ENCODE peak calls at places on chromosomes 1 and 21, in six cellular contexts. S is psoas muscle; X is adrenal gland; K is CD8-positive, alpha-beta memory T cell; V is IMR-90; H is dorsolateral prefrontal cortex. T is an unnamed sample. For H3K27me3, the result is how much of the 10 kb centered on the place peaks cover.

GRCh38 chr1:43239484-43239883 is 30.3 kb upstream of the TMEM125 start:
- DNase-seq in S (no peak), X (no peak), K (no peak), V (no peak), H (no peak), T (no peak)

GRCh38 chr1:67110352-67110751 is 24.4 kb downstream of the C1orf141 start:
- DNase-seq in S (no peak), X (no peak), K (no peak), V (no peak), H (no peak), T (no peak)

GRCh38 chr1:50516056-50516455 is 92.8 kb upstream of the DMRTA2 start:
- DNase-seq in S (no peak), X (no peak), K (no peak), V (peak), H (no peak), T (no peak)

GRCh38 chr1:25700124-25700523 is 83.5 kb downstream of the MAN1C1 start:
- DNase-seq in S (peak), X (peak), K (no peak), V (peak), H (no peak), T (no peak)

GRCh38 chr1:147243228-147243685 is 773 bp downstream of the CHD1L start:
- DNase-seq in S (no peak), X (peak), K (no peak), V (peak), H (peak), T (no peak)

GRCh38 chr1:179296831-179297377 is 3.3 kb downstream of the SOAT1 start:
- DNase-seq in S (no peak), X (no peak), K (no peak), V (no peak), H (no peak), T (no peak)

GRCh38 chr1:219476116-219476515 is 136.8 kb downstream of the ZC3H11B start:
- DNase-seq in S (no peak), X (no peak), K (no peak), V (no peak), H (no peak), T (no peak)

GRCh38 chr1:111275780-111276433 is 14.7 kb upstream of the CHIA start:
- DNase-seq in S (no peak), X (no peak), K (no peak), V (no peak), H (no peak), T (no peak)

GRCh38 chr1:9230869-9231533 is 3.6 kb upstream of the H6PD start:
- DNase-seq in S (peak), X (no peak), K (no peak), V (peak), H (no peak), T (no peak)

GRCh38 chr1:172144445-172145060 is 275.9 kb upstream of the C1orf105 start:
- DNase-seq in S (peak), X (peak), K (no peak), V (peak), H (no peak), T (no peak)

GRCh38 chr1:88876573-88877335 is 14.6 kb downstream of the GTF2B start:
- DNase-seq in S (no peak), X (no peak), K (no peak), V (peak), H (no peak), T (no peak)

GRCh38 chr1:88875595-88875994 is 15.8 kb downstream of the GTF2B start:
- DNase-seq in S (no peak), X (no peak), K (no peak), V (no peak), H (no peak), T (no peak)

GRCh38 chr1:88877382-88877825 is 14.0 kb downstream of the GTF2B start:
- DNase-seq in S (no peak), X (no peak), K (no peak), V (peak), H (no peak), T (no peak)

GRCh38 chr1:88877911-88878310 is 13.5 kb downstream of the GTF2B start:
- DNase-seq in S (no peak), X (no peak), K (no peak), V (no peak), H (no peak), T (no peak)

DNA sequence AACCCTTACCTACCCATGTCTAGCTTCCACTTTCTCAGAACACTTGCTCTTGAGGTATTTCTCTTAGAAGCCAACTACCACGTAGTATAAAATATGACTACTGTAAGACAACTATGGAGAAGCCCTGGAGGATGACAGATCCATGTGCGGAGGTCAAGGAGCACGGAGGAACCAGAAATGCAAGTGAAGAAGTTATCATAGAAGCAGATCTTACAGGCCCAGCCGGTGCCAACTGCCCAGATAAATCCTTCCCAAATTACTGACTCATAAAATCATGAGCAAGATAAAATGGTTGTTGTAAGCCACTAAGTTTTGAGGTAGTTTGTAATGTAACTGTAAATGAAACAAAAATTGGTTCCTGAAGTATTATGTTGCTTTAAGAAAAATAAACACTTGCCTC is 12.6 kb downstream of the GTF2B start:
- DNase-seq in S (no peak), X (peak), K (no peak), V (peak), H (no peak), T (no peak)
- H3K27ac ChIP-seq in S (no peak), X (no peak), K (no peak), V (no peak), H (no peak), T (no peak)

GRCh38 chr1:177274687-177275211 is 104.0 kb downstream of the BRINP2 start:
- DNase-seq in S (peak), X (peak), K (no peak), V (peak), H (no peak), T (no peak)

GRCh38 chr1:177281901-177282300 is 111.1 kb downstream of the BRINP2 start:
- DNase-seq in S (no peak), X (no peak), K (no peak), V (no peak), H (peak), T (no peak)

GRCh38 chr1:177283380-177283779 is 112.6 kb downstream of the BRINP2 start:
- DNase-seq in S (no peak), X (no peak), K (no peak), V (no peak), H (no peak), T (no peak)

GRCh38 chr1:177282976-177283375 is 112.2 kb downstream of the BRINP2 start:
- DNase-seq in S (no peak), X (no peak), K (no peak), V (no peak), H (no peak), T (no peak)

GRCh38 chr1:177278626-177279390 is 108.0 kb downstream of the BRINP2 start:
- DNase-seq in S (no peak), X (peak), K (no peak), V (peak), H (no peak), T (no peak)
- H3K27me3 ChIP-seq in S (under half), X (under half), K (under half), V (under half), H (under half), T (under half)

GRCh38 chr1:38292969-38293368 is 246.4 kb upstream of the POU3F1 start:
- DNase-seq in S (no peak), X (no peak), K (no peak), V (no peak), H (no peak), T (no peak)
- H3K27ac ChIP-seq in S (no peak), X (no peak), K (no peak), V (no peak), H (no peak), T (no peak)

DNA sequence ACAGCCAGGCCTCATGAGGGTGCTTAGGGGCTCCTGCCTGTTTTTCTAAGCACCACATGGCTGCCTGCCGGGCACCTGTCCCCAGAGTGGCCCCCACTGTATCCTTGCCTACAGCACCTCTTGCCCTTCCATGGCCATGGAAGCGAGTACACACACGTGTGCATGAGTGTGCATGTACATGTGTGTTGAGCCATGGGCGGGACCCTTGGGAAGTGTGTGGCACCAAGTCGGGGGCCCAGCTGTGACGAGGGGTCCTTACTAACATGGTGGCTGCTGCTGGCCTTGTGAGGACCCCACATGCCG is 25.8 kb downstream of the KRTAP10-1 start:
- DNase-seq in S (peak), X (no peak), K (no peak), V (no peak), H (no peak), T (no peak)
- H3K27me3 ChIP-seq in S (under half), X (under half), K (under half), V (under half), H (under half), T (under half)

GRCh38 chr21:15293251-15293650 is 228.5 kb upstream of the NRIP1 start:
- DNase-seq in S (no peak), X (peak), K (no peak), V (peak), H (no peak), T (no peak)
- H3K27ac ChIP-seq in S (no peak), X (no peak), K (no peak), V (no peak), H (no peak), T (no peak)

DNA sequence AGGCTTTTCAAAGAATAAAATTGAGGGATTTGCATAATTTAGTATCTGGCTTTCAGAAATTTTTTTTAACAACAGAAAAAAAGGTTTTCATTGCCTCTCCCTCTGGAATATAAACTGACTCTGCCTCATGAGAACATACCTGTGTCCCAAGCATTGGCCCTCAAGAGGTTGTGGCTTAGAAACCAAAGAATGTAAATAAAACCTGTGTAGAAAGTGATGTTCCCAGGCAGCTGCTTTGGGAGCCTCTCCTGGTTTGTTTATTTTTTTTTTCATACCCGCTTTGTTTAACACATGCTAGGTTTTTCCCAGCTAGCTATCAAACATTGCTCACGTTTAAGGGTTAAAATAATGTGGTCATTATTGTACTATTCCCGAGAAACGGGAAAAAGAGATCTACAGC is 40.5 kb upstream of the IFNAR2 start:
- DNase-seq in S (no peak), X (no peak), K (no peak), V (no peak), H (no peak), T (no peak)
- H3K27me3 ChIP-seq in S (under half), X (under half), K (under half), V (under half), H (under half), T (under half)

GRCh38 chr1:176225911-176226310 is 18.8 kb upstream of the COP1 start:
- DNase-seq in S (no peak), X (no peak), K (no peak), V (no peak), H (no peak), T (no peak)
- H3K27ac ChIP-seq in S (no peak), X (no peak), K (no peak), V (no peak), H (no peak), T (no peak)

GRCh38 chr21:36988536-36988935 is 18.0 kb upstream of the RIPPLY3 start:
- DNase-seq in S (no peak), X (no peak), K (no peak), V (no peak), H (no peak), T (no peak)
- H3K27me3 ChIP-seq in S (under half), X (under half), K (under half), V (under half), H (under half), T (under half)

DNA sequence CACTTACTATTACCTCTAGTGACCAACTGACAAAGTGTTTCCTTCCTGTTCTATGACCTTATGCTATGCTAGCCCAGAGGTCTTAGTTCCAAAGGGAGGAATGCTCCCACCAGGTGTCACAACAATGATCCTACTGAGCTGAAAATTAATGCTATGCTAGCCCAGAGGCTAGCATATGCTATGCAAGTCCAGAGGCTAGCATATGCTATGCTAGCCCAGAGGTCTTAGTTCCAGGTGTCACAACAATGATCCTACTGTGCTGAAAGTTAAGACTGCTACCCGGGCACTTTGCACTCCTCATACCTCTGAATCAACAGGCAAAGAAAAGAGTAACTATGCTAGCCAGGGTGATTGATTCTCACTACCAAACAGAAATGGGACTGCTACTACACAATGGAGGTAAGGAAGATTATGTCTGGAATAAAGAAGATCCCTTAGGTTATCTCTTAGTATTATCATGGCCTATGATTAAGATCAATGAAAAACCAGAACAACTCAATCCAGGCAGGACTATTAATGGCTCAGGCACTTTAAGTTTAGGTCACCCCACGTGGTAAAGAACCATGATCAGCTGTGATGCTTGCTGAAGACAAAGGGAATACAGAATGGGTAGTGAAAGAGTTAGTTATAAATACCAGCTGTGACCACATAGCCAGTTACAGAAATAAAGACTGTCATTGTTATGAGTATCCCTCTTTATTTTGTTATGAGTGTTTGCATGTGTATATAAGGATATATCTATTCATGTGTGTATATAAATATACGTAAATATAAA is 114.1 kb downstream of the CSMD2 start:
- DNase-seq in S (no peak), X (no peak), K (no peak), V (no peak), H (no peak), T (no peak)
- H3K27ac ChIP-seq in S (no peak), X (no peak), K (no peak), V (no peak), H (peak), T (no peak)

DNA sequence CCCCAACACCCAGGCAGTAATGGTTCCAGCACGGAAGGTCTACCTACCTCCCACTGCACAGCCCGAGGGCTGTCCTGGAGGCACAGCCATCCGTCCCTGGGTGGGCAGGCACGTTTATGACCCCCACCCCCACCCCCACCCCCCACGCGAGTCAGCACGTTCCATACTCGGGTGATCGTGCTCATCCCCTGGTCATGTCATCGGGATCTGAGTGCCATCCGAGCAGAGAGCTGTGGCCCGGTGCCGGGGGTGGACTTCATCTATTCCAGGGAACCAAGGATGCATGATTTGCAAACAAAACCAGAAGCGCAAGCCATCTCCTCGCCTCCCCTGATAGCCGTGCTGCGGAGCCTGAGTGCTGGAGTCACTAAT is 1.1 kb downstream of the TSPEAR start:
- DNase-seq in S (peak), X (no peak), K (no peak), V (no peak), H (no peak), T (no peak)
- H3K27me3 ChIP-seq in S (half or more), X (half or more), K (half or more), V (half or more), H (half or more), T (half or more)

T was measured in CD4-positive, alpha-beta T cell.